ENCODE peak calls at places on chromosomes 2 and 18, in ten cellular contexts. N, S, U, K, I, E, X, A, Z and V are unnamed samples.

GRCh38 chr2:99421469-99421868 is 68.3 kb downstream of the REV1 start:
- DNase-seq in N (no peak), S (peak), U (no peak), K (no peak), I (no peak), E (no peak), X (no peak), A (no peak), Z (no peak), V (no peak)

GRCh38 chr2:21372654-21373053 is 248.9 kb downstream of the TDRD15 start:
- DNase-seq in N (no peak), S (no peak), U (peak), K (no peak), I (no peak), E (peak), X (no peak), A (no peak), Z (no peak), V (peak)

GRCh38 chr2:143697744-143698143 is 568.5 kb downstream of the ARHGAP15 start:
- DNase-seq in N (no peak), S (no peak), U (no peak), K (no peak), I (no peak), E (no peak), X (no peak), A (no peak), Z (no peak), V (no peak)

GRCh38 chr2:9813312-9814128 is 29.8 kb upstream of the TAF1B start:
- DNase-seq in N (no peak), S (peak), U (peak), K (peak), I (peak), E (peak), X (peak), A (peak), Z (peak), V (peak)

GRCh38 chr18:35580748-35581534 is 599 bp upstream of the GALNT1 start:
- DNase-seq in N (peak), S (peak), U (peak), K (peak), I (no peak), E (peak), X (peak), A (peak), Z (peak), V (peak)

GRCh38 chr18:22185298-22185697 is 15.9 kb downstream of the GATA6 start:
- DNase-seq in N (no peak), S (no peak), U (no peak), K (no peak), I (no peak), E (peak), X (no peak), A (no peak), Z (no peak), V (no peak)

GRCh38 chr2:188852752-188853151 is 121.4 kb upstream of the COL3A1 start:
- DNase-seq in N (no peak), S (no peak), U (no peak), K (no peak), I (no peak), E (no peak), X (no peak), A (peak), Z (no peak), V (no peak)

GRCh38 chr2:179963626-179964025 is 43.5 kb downstream of the CWC22 start:
- DNase-seq in N (no peak), S (peak), U (no peak), K (no peak), I (no peak), E (no peak), X (no peak), A (peak), Z (no peak), V (no peak)

GRCh38 chr18:47964086-47964485 is 33.6 kb upstream of the SMAD2 start:
- DNase-seq in N (peak), S (no peak), U (no peak), K (no peak), I (no peak), E (no peak), X (no peak), A (no peak), Z (no peak), V (no peak)

GRCh38 chr2:54724150-54724559 is 693 bp downstream of the EML6 start:
- DNase-seq in N (no peak), S (peak), U (no peak), K (no peak), I (no peak), E (no peak), X (no peak), A (no peak), Z (no peak), V (no peak)

GRCh38 chr18:42310956-42311355 is 355.9 kb downstream of the PIK3C3 start:
- DNase-seq in N (no peak), S (no peak), U (no peak), K (no peak), I (no peak), E (peak), X (no peak), A (peak), Z (no peak), V (no peak)

GRCh38 chr18:29616885-29617284 is 1425.7 kb downstream of the DSC3 start:
- DNase-seq in N (no peak), S (no peak), U (no peak), K (no peak), I (no peak), E (no peak), X (no peak), A (no peak), Z (no peak), V (no peak)

GRCh38 chr2:231711677-231712461 is 3.5 kb downstream of the PTMA start:
- DNase-seq in N (no peak), S (no peak), U (no peak), K (no peak), I (no peak), E (no peak), X (no peak), A (no peak), Z (no peak), V (no peak)

GRCh38 chr2:216405588-216405987 is 6.7 kb upstream of the SMARCAL1 start:
- DNase-seq in N (no peak), S (no peak), U (no peak), K (no peak), I (no peak), E (no peak), X (no peak), A (no peak), Z (no peak), V (no peak)

GRCh38 chr18:58529714-58530354 is 99.1 kb downstream of the ALPK2 start:
- DNase-seq in N (no peak), S (peak), U (peak), K (peak), I (peak), E (peak), X (peak), A (peak), Z (peak), V (peak)

GRCh38 chr2:5176764-5177163 is 515.4 kb upstream of the SOX11 start:
- DNase-seq in N (no peak), S (peak), U (no peak), K (no peak), I (no peak), E (no peak), X (no peak), A (no peak), Z (no peak), V (no peak)

GRCh38 chr2:152571035-152571766 is 146.1 kb downstream of the PRPF40A start:
- DNase-seq in N (no peak), S (no peak), U (no peak), K (no peak), I (no peak), E (no peak), X (no peak), A (peak), Z (no peak), V (peak)

GRCh38 chr2:25851740-25852503 is 26.4 kb downstream of the ASXL2 start:
- DNase-seq in N (no peak), S (peak), U (peak), K (peak), I (peak), E (no peak), X (no peak), A (peak), Z (no peak), V (peak)

GRCh38 chr18:7329036-7329435 is 98.1 kb downstream of the LRRC30 start:
- DNase-seq in N (no peak), S (no peak), U (no peak), K (no peak), I (no peak), E (no peak), X (no peak), A (no peak), Z (no peak), V (no peak)

GRCh38 chr2:33022989-33023731 is 76.4 kb downstream of the LTBP1 start:
- DNase-seq in N (no peak), S (peak), U (no peak), K (no peak), I (peak), E (no peak), X (no peak), A (peak), Z (no peak), V (peak)

GRCh38 chr2:127625146-127625943 is 20.6 kb upstream of the GPR17 start:
- DNase-seq in N (no peak), S (no peak), U (no peak), K (no peak), I (no peak), E (no peak), X (no peak), A (no peak), Z (peak), V (no peak)

GRCh38 chr2:167183916-167184315 is 295.6 kb downstream of the XIRP2 start:
- DNase-seq in N (no peak), S (no peak), U (no peak), K (no peak), I (no peak), E (no peak), X (no peak), A (no peak), Z (no peak), V (no peak)

GRCh38 chr18:21115519-21116411 is 4.2 kb upstream of the ROCK1 start:
- DNase-seq in N (no peak), S (peak), U (no peak), K (no peak), I (no peak), E (peak), X (no peak), A (peak), Z (no peak), V (no peak)

GRCh38 chr2:60358471-60358870 is 195.0 kb downstream of the BCL11A start:
- DNase-seq in N (peak), S (no peak), U (no peak), K (no peak), I (no peak), E (no peak), X (no peak), A (no peak), Z (no peak), V (no peak)

GRCh38 chr2:47946593-47946992 is 40.3 kb upstream of the FBXO11 start:
- DNase-seq in N (no peak), S (no peak), U (no peak), K (no peak), I (no peak), E (no peak), X (no peak), A (no peak), Z (no peak), V (no peak)